ENCODE peak calls at places on chromosomes 13 and 19, in six cellular contexts. H, K, N, I, F and U are unnamed samples.

GRCh38 chr19:17098326-17098725 is 22.7 kb downstream of the MYO9B start:
- DNase-seq in F (no peak), N (no peak), H (no peak), K (no peak), I (no peak), U (no peak)

GRCh38 chr19:40162104-40162503 is 29.1 kb upstream of the MAP3K10 start:
- DNase-seq in H (no peak), K (no peak), F (no peak), N (no peak), I (no peak), U (no peak)

GRCh38 chr19:1457031-1457739 is 7.3 kb downstream of the APC2 start:
- DNase-seq in K (no peak), H (no peak), F (no peak), N (no peak), I (no peak), U (no peak)

GRCh38 chr13:72820156-72820897 is 38.4 kb downstream of the PIBF1 start:
- DNase-seq in K (no peak), H (no peak), I (no peak), N (no peak), F (no peak), U (no peak)

GRCh38 chr19:35357867-35358573 is at the start of gene FFAR3:
- DNase-seq in F (no peak), I (peak), K (no peak), H (peak), N (peak), U (peak)

GRCh38 chr13:26247608-26248007 is 6.3 kb upstream of the CDK8 start:
- DNase-seq in I (no peak), K (no peak), H (no peak), F (no peak), N (no peak), U (no peak)

GRCh38 chr13:20418953-20419352 is 106.7 kb downstream of the CRYL1 start:
- DNase-seq in F (no peak), I (no peak), H (no peak), K (no peak), N (no peak), U (no peak)

GRCh38 chr19:33464733-33465115 is 56.9 kb downstream of the PEPD start:
- DNase-seq in I (no peak), K (no peak), N (no peak), H (no peak), F (no peak), U (no peak)

GRCh38 chr13:61024046-61024445 is 391.6 kb downstream of the PCDH20 start:
- DNase-seq in H (no peak), K (no peak), N (no peak), I (no peak), F (no peak), U (no peak)

GRCh38 chr13:99265823-99266426 is 7.7 kb upstream of the GPR18 start:
- DNase-seq in F (no peak), N (no peak), K (no peak), I (no peak), H (no peak), U (peak)

GRCh38 chr19:15469513-15470297 is 5.4 kb upstream of the RASAL3 start:
- DNase-seq in K (no peak), I (no peak), N (no peak), F (no peak), H (no peak), U (no peak)

GRCh38 chr13:105278797-105279425 is 1256.6 kb downstream of the EFNB2 start:
- DNase-seq in H (no peak), F (no peak), I (no peak), K (no peak), N (no peak), U (no peak)

GRCh38 chr13:52405369-52405766 is 604 bp downstream of the THSD1 start:
- DNase-seq in K (no peak), N (no peak), H (no peak), F (no peak), I (no peak), U (no peak)

GRCh38 chr19:44987148-44987675 is 14.1 kb upstream of the RELB start:
- DNase-seq in I (no peak), K (no peak), F (no peak), H (no peak), N (no peak), U (no peak)

GRCh38 chr13:26254583-26255102 is 714 bp downstream of the CDK8 start:
- DNase-seq in H (peak), N (peak), I (peak), K (no peak), F (peak), U (peak)

GRCh38 chr13:100129605-100130004 is 40.7 kb downstream of the PCCA start:
- DNase-seq in K (no peak), I (no peak), N (no peak), F (no peak), H (no peak), U (no peak)

GRCh38 chr13:113654591-113655357 is 3.2 kb downstream of the ATP4B start:
- DNase-seq in I (peak), K (peak), N (no peak), F (peak), H (no peak), U (no peak)

GRCh38 chr19:18099623-18099995 is 2.0 kb downstream of the MAST3 start:
- DNase-seq in H (no peak), F (no peak), I (no peak), K (no peak), N (no peak), U (no peak)

GRCh38 chr19:3383121-3383722 is 16.8 kb downstream of the NFIC start:
- DNase-seq in F (peak), K (no peak), N (peak), H (no peak), I (no peak), U (no peak)
- H3K27ac ChIP-seq in F (peak), K (peak), N (peak), H (no peak), I (peak), U (no peak)

GRCh38 chr19:38425222-38425809 is 703 bp downstream of the RASGRP4 start:
- DNase-seq in N (no peak), K (no peak), F (no peak), I (no peak), H (no peak), U (no peak)
- H3K4me3 ChIP-seq in N (peak), K (peak), F (no peak), I (no peak), H (no peak), U (no peak)

GRCh38 chr19:8505680-8506401 is 3.4 kb upstream of the PRAM1 start:
- DNase-seq in K (peak), H (peak), N (peak), I (peak), F (peak), U (peak)
- H3K27ac ChIP-seq in K (peak), H (no peak), N (peak), I (no peak), F (peak), U (peak)

GRCh38 chr19:56917998-56918397 is 77.5 kb upstream of the PEG3 start:
- DNase-seq in N (no peak), H (no peak), I (no peak), K (no peak), F (no peak), U (no peak)
- H3K4me3 ChIP-seq in N (no peak), H (no peak), I (no peak), K (no peak), F (no peak), U (no peak)

DNA sequence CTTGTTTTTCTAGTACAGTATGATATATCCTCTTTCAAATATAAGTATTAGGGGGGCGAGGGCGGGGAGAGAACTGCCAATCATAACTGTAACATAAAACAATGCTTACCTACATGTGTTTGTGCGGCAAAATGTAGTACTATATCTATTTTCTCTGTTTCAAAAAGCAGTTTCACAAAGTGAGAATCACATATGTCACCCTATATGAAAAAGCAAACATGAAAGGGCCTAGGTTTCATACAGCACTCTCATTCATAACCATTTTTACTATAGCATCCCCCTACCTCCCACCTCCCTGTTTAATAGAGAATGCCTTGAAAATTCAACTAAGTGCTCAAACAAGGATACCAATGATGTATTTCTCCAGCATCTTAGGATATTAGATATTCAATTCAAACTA is 5.2 kb downstream of the TGDS start:
- DNase-seq in K (no peak), I (no peak), F (no peak), N (no peak), H (no peak), U (no peak)
- H3K27ac ChIP-seq in K (no peak), I (no peak), F (no peak), N (no peak), H (no peak), U (no peak)

GRCh38 chr13:27958928-27959539 is 10.1 kb downstream of the CDX2 start:
- DNase-seq in I (no peak), K (no peak), N (no peak), F (no peak), H (no peak), U (no peak)

GRCh38 chr13:27962128-27962841 is 6.8 kb downstream of the CDX2 start:
- DNase-seq in F (no peak), I (no peak), K (no peak), N (no peak), H (no peak), U (no peak)

GRCh38 chr13:27961227-27962085 is 7.7 kb downstream of the CDX2 start:
- DNase-seq in F (no peak), N (no peak), H (no peak), I (no peak), K (no peak), U (no peak)

GRCh38 chr13:27960362-27961226 is 8.5 kb downstream of the CDX2 start:
- DNase-seq in K (no peak), I (no peak), F (no peak), N (peak), H (peak), U (no peak)

GRCh38 chr13:27959976-27960361 is 9.1 kb downstream of the CDX2 start:
- DNase-seq in H (no peak), I (no peak), N (no peak), F (no peak), K (no peak), U (no peak)
- H3K4me3 ChIP-seq in H (no peak), I (no peak), N (peak), F (no peak), K (peak), U (no peak)

GRCh38 chr13:46982856-46983582 is 86.2 kb upstream of the HTR2A start:
- DNase-seq in K (no peak), N (no peak), F (no peak), I (no peak), H (peak), U (no peak)
- H3K27ac ChIP-seq in K (no peak), N (no peak), F (no peak), I (no peak), H (no peak), U (no peak)

DNA sequence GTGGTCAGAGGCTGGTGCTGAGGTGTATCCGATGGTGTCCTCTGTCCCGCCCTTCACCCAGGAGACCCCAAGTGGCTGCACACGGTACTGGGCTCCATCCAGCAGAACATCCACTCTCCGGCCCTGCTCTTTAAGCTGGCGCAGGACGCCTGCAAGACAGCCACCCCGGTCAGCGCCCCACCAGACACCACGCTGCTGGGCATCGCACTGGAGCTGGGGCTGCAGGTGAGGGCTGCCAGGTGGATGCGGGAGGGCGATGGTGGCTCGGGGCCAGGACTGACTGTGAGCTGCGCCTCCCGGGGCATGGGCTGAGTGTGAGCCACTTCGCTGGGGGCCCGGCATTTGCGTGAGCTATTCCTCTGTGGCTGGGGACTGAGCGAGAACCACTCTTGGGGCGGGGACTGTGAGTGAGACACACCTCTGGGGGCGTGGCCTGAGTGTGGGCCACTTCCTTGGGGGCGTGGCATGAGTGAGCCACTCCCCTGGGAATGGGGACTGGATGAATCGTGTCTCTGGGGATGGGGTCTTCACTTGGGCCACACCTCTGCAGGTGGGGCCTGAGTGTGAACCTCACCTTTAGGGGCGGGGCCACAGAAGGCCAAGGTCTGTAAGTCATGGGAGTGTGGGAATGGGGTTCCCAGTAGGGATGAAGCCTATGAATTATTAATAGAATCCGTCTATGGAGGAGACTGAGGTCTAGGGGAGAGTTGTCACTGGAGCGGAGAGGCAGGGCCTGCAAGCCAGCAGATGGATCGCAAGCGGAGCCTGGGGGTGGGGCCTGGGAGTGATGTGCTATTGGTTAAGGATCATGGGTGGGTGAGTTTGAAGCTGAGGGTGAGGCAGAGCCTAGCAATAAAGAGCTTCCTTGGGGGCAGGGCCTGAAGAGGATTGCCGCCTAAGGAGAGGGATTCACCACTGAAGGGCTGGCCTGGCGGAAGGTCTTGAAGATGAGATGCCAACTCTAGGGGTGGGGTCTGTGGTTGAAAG is 30.5 kb downstream of the ZSWIM4 start:
- DNase-seq in F (no peak), I (no peak), K (no peak), N (no peak), H (peak), U (no peak)
- H3K4me3 ChIP-seq in F (no peak), I (no peak), K (no peak), N (no peak), H (no peak), U (no peak)

GRCh38 chr19:28010656-28011055 is 1202.3 kb downstream of the UQCRFS1 start:
- DNase-seq in I (no peak), N (no peak), F (no peak), K (no peak), H (no peak), U (no peak)

GRCh38 chr19:28008695-28009094 is 1204.3 kb downstream of the UQCRFS1 start:
- DNase-seq in N (no peak), F (no peak), H (no peak), K (no peak), I (no peak), U (no peak)

GRCh38 chr19:28012361-28012760 is 1200.6 kb downstream of the UQCRFS1 start:
- DNase-seq in K (no peak), N (no peak), H (no peak), F (no peak), I (no peak), U (no peak)

GRCh38 chr19:28014821-28015405 is 1198.0 kb downstream of the UQCRFS1 start:
- DNase-seq in I (no peak), K (no peak), N (no peak), F (no peak), H (no peak), U (no peak)

DNA sequence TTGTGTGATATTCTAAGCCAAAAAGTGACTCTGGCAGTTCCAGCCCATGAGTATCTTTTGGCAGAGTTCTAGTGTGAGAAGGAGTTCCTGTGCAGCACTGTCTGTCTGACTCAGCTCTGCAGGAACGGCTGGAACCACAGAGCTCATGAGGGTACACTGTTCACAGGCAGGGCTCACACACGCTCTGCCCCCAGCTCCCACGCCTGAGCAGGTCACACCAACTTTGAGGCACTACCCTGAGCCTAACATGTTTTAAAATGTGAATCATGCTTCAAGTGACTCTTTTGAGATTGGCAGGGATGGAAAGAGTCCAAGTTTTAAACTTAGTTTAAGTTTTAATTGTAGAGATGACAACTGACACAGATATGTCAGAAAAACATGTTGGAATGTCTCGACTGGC is 1203.3 kb downstream of the UQCRFS1 start:
- DNase-seq in H (no peak), F (no peak), N (no peak), I (no peak), K (no peak), U (no peak)
- H3K27ac ChIP-seq in H (no peak), F (no peak), N (no peak), I (no peak), K (no peak), U (no peak)

DNA sequence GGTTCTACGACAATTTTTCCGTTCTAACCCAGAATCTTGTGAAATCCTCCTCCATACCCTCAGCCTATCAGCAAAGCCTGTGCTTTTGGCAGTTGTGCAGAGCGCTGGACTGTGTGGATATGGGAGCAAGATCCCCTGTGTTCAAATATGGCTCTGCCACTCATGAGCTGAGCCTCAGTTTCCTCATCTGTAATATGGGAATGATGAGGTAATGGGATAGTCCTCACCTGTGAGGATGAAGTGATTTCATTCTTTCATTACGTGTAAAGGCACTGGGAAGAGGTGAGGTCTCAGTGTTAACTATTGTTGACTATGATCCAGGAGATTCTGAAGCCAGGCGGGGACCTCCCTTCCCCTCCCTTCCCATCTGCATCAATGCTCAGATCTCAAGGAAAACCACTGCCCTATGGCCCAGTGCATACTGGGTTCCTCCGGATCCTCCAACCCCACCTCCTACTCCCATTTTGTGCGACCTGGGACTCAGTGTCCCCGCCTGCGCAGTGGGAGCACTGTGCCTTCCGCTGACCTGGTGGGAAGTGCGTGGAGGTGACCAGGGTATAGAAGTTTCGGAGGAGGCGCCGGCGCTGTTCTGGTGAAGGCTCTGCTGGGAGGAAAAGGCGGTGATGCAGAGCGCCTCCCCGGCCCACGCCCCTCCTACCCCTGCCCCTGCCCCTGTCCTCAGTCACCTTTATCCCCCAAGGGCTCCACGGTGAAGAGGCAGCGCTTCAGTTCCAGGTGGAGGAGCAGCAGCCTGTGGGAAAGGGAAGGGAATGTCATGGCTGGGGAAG is 5.0 kb downstream of the FUZ start:
- DNase-seq in F (no peak), K (no peak), I (no peak), H (no peak), N (no peak), U (no peak)
- H3K4me3 ChIP-seq in F (no peak), K (peak), I (no peak), H (no peak), N (peak), U (no peak)